ENCODE peak calls at places on chromosomes 5 and 9, in ten cellular contexts. P, D, M, J, N, G, K, B, S and C are unnamed samples.

GRCh38 chr5:68333649-68334549 is 118.3 kb downstream of the PIK3R1 start:
- DNase-seq in P (peak), D (no peak), M (no peak), J (peak), N (no peak), G (peak), K (no peak), B (no peak), S (no peak), C (no peak)

GRCh38 chr5:42583322-42583721 is 160.1 kb downstream of the GHR start:
- DNase-seq in P (peak), D (peak), M (peak), J (peak), N (no peak), G (peak), K (no peak), B (no peak), S (no peak), C (peak)

GRCh38 chr5:15117691-15118090 is 246.1 kb upstream of the ANKH start:
- DNase-seq in P (no peak), D (no peak), M (no peak), J (no peak), N (no peak), G (no peak), K (no peak), B (no peak), S (no peak), C (no peak)

GRCh38 chr5:101505891-101506570 is 602.9 kb upstream of the ST8SIA4 start:
- DNase-seq in P (no peak), D (no peak), M (no peak), J (no peak), N (no peak), G (no peak), K (no peak), B (no peak), S (no peak), C (no peak)

GRCh38 chr5:165881259-165881658 is 2375.8 kb downstream of the MAT2B start:
- DNase-seq in P (no peak), D (no peak), M (no peak), J (no peak), N (no peak), G (no peak), K (no peak), B (no peak), S (no peak), C (no peak)

GRCh38 chr9:32128546-32128945 is 255.9 kb upstream of the ACO1 start:
- DNase-seq in P (no peak), D (no peak), M (no peak), J (no peak), N (no peak), G (no peak), K (no peak), B (no peak), S (no peak), C (no peak)

GRCh38 chr9:121634800-121635261 is 16.6 kb upstream of the DAB2IP start:
- DNase-seq in P (peak), D (peak), M (no peak), J (peak), N (no peak), G (no peak), K (no peak), B (no peak), S (no peak), C (no peak)

GRCh38 chr9:133306242-133307194 is 29.5 kb downstream of the SURF6 start:
- DNase-seq in P (no peak), D (no peak), M (no peak), J (no peak), N (no peak), G (no peak), K (no peak), B (no peak), S (no peak), C (no peak)

GRCh38 chr5:101153526-101153925 is 250.4 kb upstream of the ST8SIA4 start:
- DNase-seq in P (no peak), D (no peak), M (no peak), J (no peak), N (no peak), G (no peak), K (no peak), B (no peak), S (no peak), C (no peak)

GRCh38 chr9:2066312-2067273 is 51.4 kb downstream of the SMARCA2 start:
- DNase-seq in P (peak), D (no peak), M (no peak), J (no peak), N (no peak), G (peak), K (no peak), B (no peak), S (no peak), C (no peak)

GRCh38 chr5:89988129-89988528 is 421.4 kb downstream of the CETN3 start:
- DNase-seq in P (no peak), D (no peak), M (no peak), J (no peak), N (no peak), G (no peak), K (no peak), B (no peak), S (no peak), C (no peak)

GRCh38 chr9:127847155-127847463 is 7.3 kb downstream of the ENG start:
- DNase-seq in P (peak), D (no peak), M (no peak), J (no peak), N (no peak), G (no peak), K (no peak), B (no peak), S (no peak), C (no peak)

GRCh38 chr5:125422342-125422741 is 675.9 kb upstream of the ZNF608 start:
- DNase-seq in P (no peak), D (no peak), M (no peak), J (no peak), N (no peak), G (no peak), K (no peak), B (no peak), S (no peak), C (no peak)

GRCh38 chr9:27176971-27177370 is 67.9 kb downstream of the TEK start:
- DNase-seq in P (no peak), D (no peak), M (no peak), J (no peak), N (no peak), G (no peak), K (no peak), B (no peak), S (no peak), C (no peak)

GRCh38 chr5:85841653-85842052 is 776.1 kb upstream of the COX7C start:
- DNase-seq in P (no peak), D (no peak), M (no peak), J (no peak), N (no peak), G (no peak), K (no peak), B (no peak), S (no peak), C (no peak)

GRCh38 chr9:96665789-96666188 is 10.7 kb upstream of the PRXL2C start:
- DNase-seq in P (no peak), D (no peak), M (no peak), J (no peak), N (no peak), G (no peak), K (no peak), B (no peak), S (no peak), C (no peak)

GRCh38 chr9:22008662-22009562 is at the start of gene CDKN2B:
- DNase-seq in P (peak), D (peak), M (peak), J (no peak), N (peak), G (peak), K (peak), B (peak), S (peak), C (peak)

GRCh38 chr5:97737608-97738007 is 554.6 kb upstream of the RIOK2 start:
- DNase-seq in P (no peak), D (no peak), M (no peak), J (no peak), N (no peak), G (no peak), K (no peak), B (no peak), S (no peak), C (no peak)

GRCh38 chr9:93089024-93089423 is 7.0 kb upstream of the CARD19 start:
- DNase-seq in P (no peak), D (no peak), M (no peak), J (no peak), N (no peak), G (no peak), K (no peak), B (no peak), S (no peak), C (no peak)

GRCh38 chr9:69097053-69097452 is 61.5 kb downstream of the FXN start:
- DNase-seq in P (peak), D (no peak), M (no peak), J (no peak), N (no peak), G (no peak), K (no peak), B (no peak), S (no peak), C (no peak)

GRCh38 chr5:105593011-105593760 is 2030.6 kb upstream of the NUDT12 start:
- DNase-seq in P (no peak), D (no peak), M (no peak), J (no peak), N (no peak), G (no peak), K (no peak), B (no peak), S (no peak), C (no peak)

GRCh38 chr5:179239256-179240135 is 105.8 kb downstream of the ADAMTS2 start:
- DNase-seq in P (no peak), D (no peak), M (peak), J (no peak), N (no peak), G (no peak), K (no peak), B (peak), S (no peak), C (no peak)